ENCODE peak calls at places on chromosome 9, in five cellular contexts. One of them, this sample, is unnamed.

GRCh38 chr9:38054653-38055052 is 14.4 kb downstream of the SHB start:
- DNase-seq in uterus: no peak
- DNase-seq in SK-N-SH: no peak
- DNase-seq in H9: no peak
- DNase-seq in stomach: no peak
- DNase-seq in this sample: no peak

GRCh38 chr9:32431940-32432555 is 47.6 kb downstream of the ACO1 start:
- DNase-seq in uterus: peak; percentile 53
- DNase-seq in SK-N-SH: peak; percentile 55
- DNase-seq in H9: peak; percentile 43
- DNase-seq in stomach: peak; percentile 61
- DNase-seq in this sample: peak; percentile 35

GRCh38 chr9:114791312-114791711 is 14.5 kb downstream of the TNFSF15 start:
- DNase-seq in H9: no peak
- DNase-seq in stomach: no peak
- DNase-seq in SK-N-SH: no peak
- DNase-seq in uterus: no peak
- DNase-seq in this sample: no peak

GRCh38 chr9:2559212-2560152 is 62.1 kb upstream of the VLDLR start:
- DNase-seq in H9: no peak
- DNase-seq in stomach: peak; percentile 63
- DNase-seq in SK-N-SH: peak; percentile 10
- DNase-seq in uterus: peak; percentile 92
- DNase-seq in this sample: no peak

GRCh38 chr9:99605016-99605743 is 216.5 kb upstream of the NR4A3 start:
- DNase-seq in stomach: no peak
- DNase-seq in uterus: no peak
- DNase-seq in H9: no peak
- DNase-seq in SK-N-SH: no peak
- DNase-seq in this sample: no peak

GRCh38 chr9:7216004-7216821 is 458.4 kb downstream of the KDM4C start:
- DNase-seq in SK-N-SH: no peak
- DNase-seq in H9: no peak
- DNase-seq in stomach: no peak
- DNase-seq in uterus: no peak
- DNase-seq in this sample: no peak

GRCh38 chr9:21031091-21031817 is at the start of gene HACD4:
- DNase-seq in H9: peak; percentile 73
- DNase-seq in SK-N-SH: peak; percentile 68
- DNase-seq in stomach: peak; percentile 63
- DNase-seq in uterus: peak; percentile 27
- DNase-seq in this sample: peak; percentile 94

GRCh38 chr9:90393355-90394152 is 249.1 kb downstream of the DIRAS2 start:
- DNase-seq in uterus: no peak
- DNase-seq in stomach: no peak
- DNase-seq in H9: no peak
- DNase-seq in SK-N-SH: no peak
- DNase-seq in this sample: no peak

GRCh38 chr9:91425270-91425669 is 1.6 kb upstream of the NFIL3 start:
- DNase-seq in uterus: no peak
- DNase-seq in stomach: no peak
- DNase-seq in SK-N-SH: no peak
- DNase-seq in H9: no peak
- DNase-seq in this sample: no peak

GRCh38 chr9:35790025-35790384 is 1.4 kb upstream of the NPR2 start:
- DNase-seq in stomach: no peak
- DNase-seq in uterus: no peak
- DNase-seq in H9: no peak
- DNase-seq in SK-N-SH: no peak
- DNase-seq in this sample: no peak

GRCh38 chr9:5876026-5876425 is 14.7 kb upstream of the MLANA start:
- DNase-seq in uterus: no peak
- DNase-seq in H9: no peak
- DNase-seq in SK-N-SH: no peak
- DNase-seq in stomach: no peak
- DNase-seq in this sample: no peak

GRCh38 chr9:29750062-29750461 is 2176.8 kb upstream of the C9orf72 start:
- DNase-seq in stomach: no peak
- DNase-seq in SK-N-SH: no peak
- DNase-seq in uterus: no peak
- DNase-seq in H9: no peak
- DNase-seq in this sample: no peak

GRCh38 chr9:19614294-19614693 is 174.5 kb downstream of the SLC24A2 start:
- DNase-seq in uterus: no peak
- DNase-seq in SK-N-SH: no peak
- DNase-seq in H9: no peak
- DNase-seq in stomach: no peak
- DNase-seq in this sample: no peak

GRCh38 chr9:85743290-85744128 is 1.8 kb upstream of the AGTPBP1 start:
- DNase-seq in SK-N-SH: no peak
- DNase-seq in H9: peak; percentile 38
- DNase-seq in stomach: peak; percentile 34
- DNase-seq in uterus: no peak
- DNase-seq in this sample: no peak

GRCh38 chr9:120583958-120584369 is 4.0 kb upstream of the CDK5RAP2 start:
- DNase-seq in stomach: peak; percentile 28
- DNase-seq in SK-N-SH: peak; percentile 62
- DNase-seq in H9: peak; percentile 37
- DNase-seq in uterus: no peak
- DNase-seq in this sample: no peak

GRCh38 chr9:98656536-98656935 is 52.2 kb downstream of the GABBR2 start:
- DNase-seq in stomach: no peak
- DNase-seq in uterus: no peak
- DNase-seq in H9: no peak
- DNase-seq in SK-N-SH: no peak
- DNase-seq in this sample: no peak

DNA sequence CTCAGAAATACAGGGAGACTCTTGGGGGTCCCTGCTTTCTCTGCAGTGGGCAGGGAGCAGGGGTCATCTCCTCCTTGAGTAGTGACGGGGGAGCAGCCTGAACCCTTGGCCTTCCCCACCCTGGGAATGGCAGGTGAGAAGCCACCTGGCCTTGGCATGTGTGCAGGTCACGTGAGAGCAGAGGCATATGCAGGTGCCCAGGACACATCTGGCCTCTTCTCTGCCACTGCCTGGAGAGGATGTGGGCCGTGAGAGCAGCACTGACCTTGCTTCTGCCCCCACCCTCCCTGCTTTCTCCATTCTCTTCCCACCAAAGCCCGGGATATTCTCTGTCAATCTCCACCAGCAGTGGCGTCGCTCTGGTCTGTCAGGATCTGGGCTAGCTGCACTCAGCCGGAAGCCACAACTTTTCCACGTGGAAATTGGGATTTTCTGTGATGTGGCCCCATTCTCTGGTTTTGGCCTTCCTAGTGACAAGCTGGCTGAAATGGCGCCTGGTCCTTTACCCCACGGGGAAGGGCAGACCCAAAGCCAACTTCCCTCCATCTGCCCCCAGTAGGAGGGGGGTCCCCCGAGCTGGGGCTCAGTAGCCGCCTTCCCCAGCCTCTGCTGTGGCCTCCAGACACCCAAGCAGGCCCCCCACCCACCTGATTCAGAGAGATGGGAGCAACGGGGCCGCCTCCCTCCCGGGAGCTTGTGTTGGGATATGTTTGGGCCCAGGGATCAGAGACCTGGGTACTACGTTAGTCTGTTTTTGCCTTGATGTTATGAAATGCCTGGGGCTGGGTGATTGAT is 70.4 kb upstream of the FCN1 start:
- DNase-seq in stomach: no peak
- DNase-seq in SK-N-SH: no peak
- DNase-seq in H9: no peak
- DNase-seq in uterus: no peak
- DNase-seq in this sample: peak; percentile 4
- H3K9me3 ChIP-seq in stomach: peaks cover 25% of the 10 kb centered on the region
- H3K9me3 ChIP-seq in SK-N-SH: no peaks in the 10 kb centered on the region
- H3K9me3 ChIP-seq in H9: no peaks in the 10 kb centered on the region
- H3K9me3 ChIP-seq in uterus: peaks cover 6% of the 10 kb centered on the region
- H3K9me3 ChIP-seq in this sample: peaks cover 8% of the 10 kb centered on the region

GRCh38 chr9:134174073-134174449 is 9.7 kb upstream of the RNU6ATAC start:
- DNase-seq in H9: no peak
- DNase-seq in stomach: no peak
- DNase-seq in uterus: no peak
- DNase-seq in SK-N-SH: no peak
- DNase-seq in this sample: no peak

GRCh38 chr9:134170525-134171315 is 6.4 kb upstream of the RNU6ATAC start:
- DNase-seq in SK-N-SH: no peak
- DNase-seq in stomach: no peak
- DNase-seq in H9: no peak
- DNase-seq in uterus: no peak
- DNase-seq in this sample: no peak

GRCh38 chr9:134171316-134172197 is 7.2 kb upstream of the RNU6ATAC start:
- DNase-seq in SK-N-SH: no peak
- DNase-seq in uterus: no peak
- DNase-seq in stomach: no peak
- DNase-seq in H9: no peak
- DNase-seq in this sample: peak; percentile 64

GRCh38 chr9:134173127-134174072 is 9.0 kb upstream of the RNU6ATAC start:
- DNase-seq in uterus: no peak
- DNase-seq in SK-N-SH: no peak
- DNase-seq in stomach: no peak
- DNase-seq in H9: no peak
- DNase-seq in this sample: no peak

GRCh38 chr9:134172198-134173126 is 8.1 kb upstream of the RNU6ATAC start:
- DNase-seq in H9: no peak
- DNase-seq in uterus: no peak
- DNase-seq in stomach: no peak
- DNase-seq in SK-N-SH: no peak
- DNase-seq in this sample: no peak
- H3K9me3 ChIP-seq in H9: no peaks in the 10 kb centered on the region
- H3K9me3 ChIP-seq in uterus: no peaks in the 10 kb centered on the region
- H3K9me3 ChIP-seq in stomach: no peaks in the 10 kb centered on the region
- H3K9me3 ChIP-seq in SK-N-SH: no peaks in the 10 kb centered on the region
- H3K9me3 ChIP-seq in this sample: no peaks in the 10 kb centered on the region

DNA sequence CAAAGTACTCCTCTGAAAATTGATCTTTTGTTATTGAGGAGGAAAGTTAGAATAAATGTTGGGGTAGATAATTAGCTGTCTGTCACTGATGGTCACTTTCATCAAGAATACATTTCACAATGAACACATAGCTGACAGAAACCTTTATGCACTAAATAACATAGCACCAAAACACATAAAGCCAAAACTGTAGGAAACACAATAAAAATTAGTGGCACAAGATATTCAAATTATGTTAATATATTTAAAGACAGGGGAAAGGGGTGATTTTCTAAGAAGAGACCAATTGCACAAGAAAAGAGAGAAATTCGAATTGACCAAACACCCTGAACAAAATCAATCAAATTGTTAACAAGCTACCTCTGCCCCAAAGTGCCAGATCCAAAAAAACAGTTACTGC is 89.7 kb downstream of the AK8 start:
- DNase-seq in H9: no peak
- DNase-seq in stomach: no peak
- DNase-seq in uterus: no peak
- DNase-seq in SK-N-SH: no peak
- DNase-seq in this sample: no peak
- H3K9me3 ChIP-seq in H9: no peaks in the 10 kb centered on the region
- H3K9me3 ChIP-seq in stomach: no peaks in the 10 kb centered on the region
- H3K9me3 ChIP-seq in uterus: no peaks in the 10 kb centered on the region
- H3K9me3 ChIP-seq in SK-N-SH: no peaks in the 10 kb centered on the region
- H3K9me3 ChIP-seq in this sample: no peaks in the 10 kb centered on the region

GRCh38 chr9:118990949-118991348 is 378.3 kb downstream of the BRINP1 start:
- DNase-seq in SK-N-SH: no peak
- DNase-seq in stomach: no peak
- DNase-seq in uterus: no peak
- DNase-seq in H9: no peak
- DNase-seq in this sample: no peak
- H3K9me3 ChIP-seq in SK-N-SH: no peaks in the 10 kb centered on the region
- H3K9me3 ChIP-seq in stomach: no peaks in the 10 kb centered on the region
- H3K9me3 ChIP-seq in uterus: no peaks in the 10 kb centered on the region
- H3K9me3 ChIP-seq in H9: no peaks in the 10 kb centered on the region
- H3K9me3 ChIP-seq in this sample: no peaks in the 10 kb centered on the region

GRCh38 chr9:122572456-122572855 is 10.7 kb downstream of the OR1L8 start:
- DNase-seq in SK-N-SH: no peak
- DNase-seq in uterus: no peak
- DNase-seq in stomach: no peak
- DNase-seq in H9: no peak
- DNase-seq in this sample: no peak
- H3K9me3 ChIP-seq in SK-N-SH: no peaks in the 10 kb centered on the region
- H3K9me3 ChIP-seq in uterus: no peaks in the 10 kb centered on the region
- H3K9me3 ChIP-seq in stomach: no peaks in the 10 kb centered on the region
- H3K9me3 ChIP-seq in H9: peaks cover 58% of the 10 kb centered on the region
- H3K9me3 ChIP-seq in this sample: no peaks in the 10 kb centered on the region

DNA sequence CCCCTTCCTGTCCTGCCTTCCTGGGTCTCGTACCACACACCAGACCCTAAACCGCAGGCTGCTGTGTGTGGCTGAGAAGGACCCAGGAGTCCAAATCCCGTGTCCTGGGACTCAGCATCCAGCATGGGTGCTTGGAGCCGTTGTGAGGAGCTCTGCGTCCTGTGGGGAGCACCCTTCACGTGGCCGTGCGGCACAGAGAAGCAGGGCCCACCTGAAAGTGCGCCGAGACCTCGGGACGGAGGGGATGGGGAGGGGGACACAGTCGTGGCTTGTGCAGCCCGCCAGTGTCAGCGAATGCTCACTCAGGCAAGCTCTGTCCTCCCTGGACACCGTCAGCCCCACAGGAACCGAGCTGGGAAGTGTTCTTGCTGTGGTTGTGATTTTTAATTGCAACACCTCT is 244.6 kb downstream of the CACNA1B start:
- DNase-seq in stomach: no peak
- DNase-seq in SK-N-SH: no peak
- DNase-seq in uterus: no peak
- DNase-seq in H9: no peak
- DNase-seq in this sample: peak; percentile 34
- H3K9me3 ChIP-seq in stomach: no peaks in the 10 kb centered on the region
- H3K9me3 ChIP-seq in SK-N-SH: no peaks in the 10 kb centered on the region
- H3K9me3 ChIP-seq in uterus: no peaks in the 10 kb centered on the region
- H3K9me3 ChIP-seq in H9: peaks cover 59% of the 10 kb centered on the region
- H3K9me3 ChIP-seq in this sample: no peaks in the 10 kb centered on the region

This sample was measured in upper lobe of left lung.